ENCODE peak calls at places on chromosome 2, in four cellular contexts. N is activated CD4-positive, alpha-beta T cell treated with anti-CD3 and anti-CD28 coated beads, Interleukin-2, amount 50 U/mL, for 24 hours; J is COR-L47; Q is hippocampal formation. X is an unnamed sample.

GRCh38 chr2:72576861-72577260 is 249.0 kb downstream of the EXOC6B start:
- DNase-seq in N (no peak), J (no peak), Q (no peak), X (no peak)

GRCh38 chr2:27078267-27079194 is at the start of gene EMILIN1:
- DNase-seq in Q (peak), N (no peak), J (no peak), X (peak)

GRCh38 chr2:211127501-211127900 is 571.1 kb downstream of the CPS1 start:
- DNase-seq in Q (no peak), J (no peak), N (no peak), X (no peak)

GRCh38 chr2:113251118-113251517 is 27.6 kb downstream of the PAX8 start:
- DNase-seq in Q (no peak), J (no peak), N (no peak), X (no peak)

GRCh38 chr2:7427293-7428060 is 510.3 kb downstream of the RNF144A start:
- DNase-seq in N (no peak), J (peak), Q (peak), X (peak)

GRCh38 chr2:105112345-105112744 is 74.5 kb downstream of the MRPS9 start:
- DNase-seq in J (no peak), N (no peak), Q (no peak), X (no peak)

GRCh38 chr2:27001851-27002369 is 30.9 kb upstream of the TMEM214 start:
- DNase-seq in N (no peak), Q (no peak), J (no peak), X (peak)

GRCh38 chr2:31083204-31083993 is 54.8 kb downstream of the GALNT14 start:
- DNase-seq in J (no peak), Q (no peak), N (no peak), X (no peak)

GRCh38 chr2:240431663-240432424 is 3.6 kb upstream of the GPC1 start:
- DNase-seq in Q (no peak), J (no peak), N (no peak), X (no peak)

GRCh38 chr2:52416340-52416739 is 1351.3 kb upstream of the CHAC2 start:
- DNase-seq in Q (no peak), N (no peak), J (peak), X (no peak)

GRCh38 chr2:176814740-176815367 is 397.7 kb upstream of the HNRNPA3 start:
- DNase-seq in Q (peak), N (no peak), J (peak), X (no peak)

GRCh38 chr2:120262761-120263428 is 10.2 kb downstream of the RALB start:
- DNase-seq in Q (no peak), N (no peak), J (no peak), X (no peak)

GRCh38 chr2:21656330-21657075 is 532.7 kb downstream of the TDRD15 start:
- DNase-seq in N (no peak), J (no peak), Q (no peak), X (no peak)

GRCh38 chr2:201860541-201861154 is 54.3 kb downstream of the CDK15 start:
- DNase-seq in Q (peak), N (no peak), J (peak), X (peak)

GRCh38 chr2:127545796-127546195 is 10.3 kb downstream of the MYO7B start:
- DNase-seq in Q (no peak), J (no peak), N (no peak), X (no peak)

GRCh38 chr2:225100269-225100668 is 58.0 kb upstream of the DOCK10 start:
- DNase-seq in J (no peak), Q (no peak), N (no peak), X (no peak)

GRCh38 chr2:20935168-20935567 is 108.7 kb downstream of the APOB start:
- DNase-seq in Q (no peak), N (no peak), J (no peak), X (no peak)

GRCh38 chr2:215826838-215827441 is 186.4 kb downstream of the MREG start:
- DNase-seq in N (no peak), Q (no peak), J (no peak), X (no peak)

GRCh38 chr2:109242654-109243331 is 113.8 kb downstream of the SH3RF3 start:
- DNase-seq in J (no peak), N (no peak), Q (no peak), X (no peak)

GRCh38 chr2:88350641-88351601 is 101.6 kb downstream of the FOXI3 start:
- DNase-seq in N (peak), J (no peak), Q (no peak), X (no peak)

GRCh38 chr2:8803658-8804379 is 33.6 kb downstream of the KIDINS220 start:
- DNase-seq in J (peak), N (no peak), Q (no peak), X (no peak)

GRCh38 chr2:35185861-35186412 is 1169.6 kb upstream of the CRIM1 start:
- DNase-seq in Q (no peak), J (no peak), N (no peak), X (no peak)

GRCh38 chr2:70087703-70088507 is 628 bp downstream of the PCBP1 start:
- DNase-seq in N (peak), Q (no peak), J (peak), X (peak)

GRCh38 chr2:239400000-239400831 is 604 bp downstream of the HDAC4 start:
- DNase-seq in N (no peak), Q (no peak), J (no peak), X (no peak)

GRCh38 chr2:218781691-218782528 is at the start of gene CYP27A1:
- DNase-seq in J (peak), Q (peak), N (no peak), X (peak)

GRCh38 chr2:222180619-222181018 is 118.2 kb downstream of the PAX3 start:
- DNase-seq in Q (no peak), N (no peak), J (no peak), X (no peak)

GRCh38 chr2:69667805-69668382 is 24.4 kb upstream of the AAK1 start:
- DNase-seq in Q (no peak), N (no peak), J (no peak), X (no peak)

X was measured in ovary.